ENCODE peak calls at places on chromosomes 6 and 20, in nine cellular contexts. One of them, this sample, is unnamed.

GRCh38 chr6:85360794-85361642 is 88.9 kb upstream of the NT5E start:
- DNase-seq in GM23248: peak
- DNase-seq in neural progenitor cell: no peak
- DNase-seq in H1: no peak
- DNase-seq in PC-9: peak
- DNase-seq in MM.1S: no peak
- DNase-seq in fibroblast of lung: peak
- DNase-seq in HepG2: peak
- DNase-seq in keratinocyte: peak
- DNase-seq in this sample: no peak

GRCh38 chr6:139520321-139520768 is 145.9 kb upstream of the CITED2 start:
- DNase-seq in GM23248: peak
- DNase-seq in neural progenitor cell: no peak
- DNase-seq in H1: no peak
- DNase-seq in PC-9: no peak
- DNase-seq in MM.1S: no peak
- DNase-seq in fibroblast of lung: no peak
- DNase-seq in HepG2: no peak
- DNase-seq in keratinocyte: peak
- DNase-seq in this sample: no peak

GRCh38 chr20:5535211-5535756 is 214.9 kb upstream of the SHLD1 start:
- DNase-seq in GM23248: peak
- DNase-seq in neural progenitor cell: no peak
- DNase-seq in H1: no peak
- DNase-seq in PC-9: no peak
- DNase-seq in MM.1S: no peak
- DNase-seq in fibroblast of lung: peak
- DNase-seq in HepG2: peak
- DNase-seq in keratinocyte: no peak
- DNase-seq in this sample: no peak

GRCh38 chr6:92690997-92691599 is 728.3 kb downstream of the EPHA7 start:
- DNase-seq in GM23248: no peak
- DNase-seq in neural progenitor cell: no peak
- DNase-seq in H1: no peak
- DNase-seq in PC-9: no peak
- DNase-seq in MM.1S: no peak
- DNase-seq in fibroblast of lung: peak
- DNase-seq in HepG2: no peak
- DNase-seq in keratinocyte: no peak
- DNase-seq in this sample: no peak

GRCh38 chr20:1841554-1842140 is 53.6 kb upstream of the SIRPA start:
- DNase-seq in GM23248: peak
- DNase-seq in neural progenitor cell: no peak
- DNase-seq in H1: no peak
- DNase-seq in PC-9: no peak
- DNase-seq in MM.1S: no peak
- DNase-seq in fibroblast of lung: no peak
- DNase-seq in HepG2: no peak
- DNase-seq in keratinocyte: no peak
- DNase-seq in this sample: no peak

GRCh38 chr6:10416863-10417641 is 2.2 kb upstream of the TFAP2A start:
- DNase-seq in GM23248: no peak
- DNase-seq in neural progenitor cell: peak
- DNase-seq in H1: peak
- DNase-seq in PC-9: no peak
- DNase-seq in MM.1S: no peak
- DNase-seq in fibroblast of lung: no peak
- DNase-seq in HepG2: no peak
- DNase-seq in keratinocyte: no peak
- DNase-seq in this sample: no peak

GRCh38 chr6:13308332-13308731 is 20.0 kb downstream of the TBC1D7 start:
- DNase-seq in GM23248: no peak
- DNase-seq in neural progenitor cell: no peak
- DNase-seq in H1: no peak
- DNase-seq in PC-9: no peak
- DNase-seq in MM.1S: no peak
- DNase-seq in fibroblast of lung: no peak
- DNase-seq in HepG2: no peak
- DNase-seq in keratinocyte: no peak
- DNase-seq in this sample: no peak

GRCh38 chr6:122692807-122693580 is 82.8 kb downstream of the PKIB start:
- DNase-seq in GM23248: no peak
- DNase-seq in neural progenitor cell: no peak
- DNase-seq in H1: no peak
- DNase-seq in PC-9: no peak
- DNase-seq in MM.1S: no peak
- DNase-seq in fibroblast of lung: no peak
- DNase-seq in HepG2: no peak
- DNase-seq in keratinocyte: no peak
- DNase-seq in this sample: no peak

GRCh38 chr20:32880635-32881034 is 21.9 kb downstream of the EFCAB8 start:
- DNase-seq in GM23248: no peak
- DNase-seq in neural progenitor cell: no peak
- DNase-seq in H1: no peak
- DNase-seq in PC-9: no peak
- DNase-seq in MM.1S: no peak
- DNase-seq in fibroblast of lung: no peak
- DNase-seq in HepG2: no peak
- DNase-seq in keratinocyte: no peak
- DNase-seq in this sample: no peak

GRCh38 chr6:107625264-107625663 is 135.3 kb downstream of the SOBP start:
- DNase-seq in GM23248: no peak
- DNase-seq in neural progenitor cell: no peak
- DNase-seq in H1: no peak
- DNase-seq in PC-9: no peak
- DNase-seq in MM.1S: no peak
- DNase-seq in fibroblast of lung: no peak
- DNase-seq in HepG2: no peak
- DNase-seq in keratinocyte: no peak
- DNase-seq in this sample: no peak

GRCh38 chr20:48777005-48777404 is 50.8 kb downstream of the PREX1 start:
- DNase-seq in GM23248: no peak
- DNase-seq in neural progenitor cell: no peak
- DNase-seq in H1: no peak
- DNase-seq in PC-9: no peak
- DNase-seq in MM.1S: no peak
- DNase-seq in fibroblast of lung: no peak
- DNase-seq in HepG2: no peak
- DNase-seq in keratinocyte: no peak
- DNase-seq in this sample: no peak

DNA sequence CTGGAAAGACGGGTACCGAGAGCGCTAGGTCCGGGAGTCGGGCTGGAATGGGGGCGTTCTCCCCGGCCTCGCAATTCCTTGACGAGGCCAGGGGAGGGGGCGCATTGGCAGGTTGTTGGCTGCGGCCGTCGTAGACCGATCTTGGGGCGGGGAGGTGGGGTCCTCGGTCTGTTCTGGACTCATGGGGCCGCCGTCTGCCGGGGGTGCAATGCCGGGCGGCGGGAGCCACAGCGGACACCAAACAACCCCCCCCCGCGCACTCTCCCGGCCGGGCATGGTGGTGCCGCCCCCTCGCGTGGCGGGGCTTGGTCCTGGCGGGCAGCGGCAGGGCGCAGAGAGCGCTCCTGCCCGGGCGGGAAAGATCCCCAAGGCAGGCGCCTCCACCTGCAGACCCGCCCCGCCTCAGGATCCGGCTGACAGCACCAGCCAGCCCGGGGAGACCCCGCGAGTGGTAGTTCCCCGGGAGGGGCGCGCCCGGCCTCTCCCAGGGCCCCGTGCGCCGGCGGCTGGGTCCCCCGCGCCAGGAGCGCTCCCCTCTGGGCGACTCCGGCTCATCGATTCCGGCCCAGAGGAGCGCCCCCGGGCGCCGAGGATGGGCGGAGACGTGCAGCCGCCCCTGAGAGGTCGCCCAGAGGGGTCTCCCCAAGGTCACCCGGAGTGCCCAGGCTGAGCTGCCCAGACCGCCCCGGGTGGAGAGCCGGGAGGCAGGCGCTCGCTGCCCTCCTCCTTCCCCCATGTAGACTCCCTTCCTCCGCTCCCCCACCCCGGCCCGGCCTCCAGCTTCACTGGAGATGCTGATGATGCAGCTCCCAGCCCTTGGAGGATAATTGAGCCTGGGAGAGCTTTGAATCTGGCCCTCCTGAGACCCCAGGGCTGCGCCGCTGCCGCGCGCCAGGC is 709 bp downstream of the PPP1R16B start:
- DNase-seq in GM23248: peak
- DNase-seq in neural progenitor cell: peak
- DNase-seq in H1: peak
- DNase-seq in PC-9: no peak
- DNase-seq in MM.1S: peak
- DNase-seq in fibroblast of lung: no peak
- DNase-seq in HepG2: no peak
- DNase-seq in keratinocyte: no peak
- DNase-seq in this sample: peak
- TF ChIP-seq EZH2 in GM23248: peak
- TF ChIP-seq EZH2 in neural progenitor cell: no peak
- TF ChIP-seq EZH2 in H1: peak
- TF ChIP-seq EZH2 in PC-9: no peak
- TF ChIP-seq EZH2 in MM.1S: no peak
- TF ChIP-seq EZH2 in fibroblast of lung: no peak
- TF ChIP-seq EZH2 in HepG2: peak
- TF ChIP-seq EZH2 in keratinocyte: peak
- TF ChIP-seq EZH2 in this sample: no peak

DNA sequence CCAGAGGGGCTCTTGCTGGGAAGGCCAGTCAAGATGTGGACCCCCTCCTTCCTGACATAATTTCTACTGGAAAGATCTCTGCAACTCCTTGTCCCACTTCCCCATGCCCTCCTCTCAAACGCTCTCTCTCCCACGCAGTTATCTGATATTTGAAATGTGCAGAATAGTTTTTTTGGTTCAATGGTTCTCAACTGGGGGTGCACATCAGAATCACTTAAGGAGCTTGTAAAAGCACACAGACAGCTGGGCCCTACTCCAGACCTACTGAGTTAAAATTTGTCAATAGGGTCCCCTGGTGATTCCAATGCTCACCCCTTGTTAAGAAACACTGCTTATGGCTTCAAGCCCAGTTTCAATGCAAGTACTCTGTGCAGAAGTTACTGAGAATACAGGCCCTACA is 45.2 kb upstream of the KCNK16 start:
- DNase-seq in GM23248: no peak
- DNase-seq in neural progenitor cell: no peak
- DNase-seq in H1: no peak
- DNase-seq in PC-9: no peak
- DNase-seq in MM.1S: no peak
- DNase-seq in fibroblast of lung: no peak
- DNase-seq in HepG2: no peak
- DNase-seq in keratinocyte: no peak
- DNase-seq in this sample: no peak
- H3K4me2 ChIP-seq in GM23248: no peak
- H3K4me2 ChIP-seq in neural progenitor cell: no peak
- H3K4me2 ChIP-seq in H1: no peak
- H3K4me2 ChIP-seq in PC-9: no peak
- H3K4me2 ChIP-seq in MM.1S: no peak
- H3K4me2 ChIP-seq in fibroblast of lung: no peak
- H3K4me2 ChIP-seq in HepG2: no peak
- H3K4me2 ChIP-seq in keratinocyte: no peak
- H3K4me2 ChIP-seq in this sample: no peak

DNA sequence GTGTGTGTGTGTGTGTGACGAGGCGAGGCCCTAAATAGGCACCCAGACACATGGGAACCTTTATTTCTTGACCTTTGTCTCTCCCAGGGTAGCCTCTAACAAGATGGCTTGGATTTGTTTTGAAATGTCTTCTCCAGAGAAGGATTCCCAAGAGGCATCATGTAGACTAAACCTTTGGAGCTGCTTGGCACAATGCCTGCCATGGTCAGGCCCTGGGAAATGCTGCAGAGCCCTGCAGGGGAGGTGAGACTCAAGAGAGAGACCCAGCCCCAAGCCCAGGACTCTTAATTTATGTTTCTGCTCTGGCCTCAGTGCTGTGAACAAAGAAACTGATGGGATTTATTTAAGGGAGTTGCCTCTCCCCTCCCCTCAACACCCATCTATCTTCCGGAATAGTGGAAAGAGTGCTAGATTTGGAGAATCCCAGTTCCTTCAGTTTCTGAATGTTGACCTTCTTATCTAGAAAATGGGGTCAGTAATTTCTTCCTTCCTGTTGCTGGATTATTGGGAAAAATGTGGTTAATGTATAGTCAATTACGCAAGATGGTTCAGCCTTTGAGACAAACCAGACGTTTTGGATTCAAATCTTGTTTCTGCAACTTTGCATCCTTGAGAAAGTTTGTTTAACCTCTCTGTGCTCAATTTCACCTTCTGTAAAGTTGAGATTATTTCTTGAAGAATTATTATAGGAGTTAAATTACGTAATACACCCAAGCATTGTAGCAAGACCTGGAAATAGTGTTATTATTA is 434.8 kb downstream of the MAFB start:
- DNase-seq in GM23248: peak
- DNase-seq in neural progenitor cell: no peak
- DNase-seq in H1: no peak
- DNase-seq in PC-9: no peak
- DNase-seq in MM.1S: no peak
- DNase-seq in fibroblast of lung: no peak
- DNase-seq in HepG2: no peak
- DNase-seq in keratinocyte: no peak
- DNase-seq in this sample: no peak
- TF ChIP-seq EZH2 in GM23248: no peak
- TF ChIP-seq EZH2 in neural progenitor cell: no peak
- TF ChIP-seq EZH2 in H1: no peak
- TF ChIP-seq EZH2 in PC-9: no peak
- TF ChIP-seq EZH2 in MM.1S: no peak
- TF ChIP-seq EZH2 in fibroblast of lung: no peak
- TF ChIP-seq EZH2 in HepG2: no peak
- TF ChIP-seq EZH2 in keratinocyte: no peak
- TF ChIP-seq EZH2 in this sample: no peak

GRCh38 chr6:1872649-1873131 is 263.0 kb downstream of the FOXC1 start:
- DNase-seq in GM23248: peak
- DNase-seq in neural progenitor cell: peak
- DNase-seq in H1: no peak
- DNase-seq in PC-9: no peak
- DNase-seq in MM.1S: no peak
- DNase-seq in fibroblast of lung: peak
- DNase-seq in HepG2: no peak
- DNase-seq in keratinocyte: no peak
- DNase-seq in this sample: no peak

GRCh38 chr6:1873781-1874180 is 264.1 kb downstream of the FOXC1 start:
- DNase-seq in GM23248: no peak
- DNase-seq in neural progenitor cell: peak
- DNase-seq in H1: no peak
- DNase-seq in PC-9: no peak
- DNase-seq in MM.1S: no peak
- DNase-seq in fibroblast of lung: no peak
- DNase-seq in HepG2: no peak
- DNase-seq in keratinocyte: no peak
- DNase-seq in this sample: no peak

GRCh38 chr6:1870902-1871301 is 261.2 kb downstream of the FOXC1 start:
- DNase-seq in GM23248: no peak
- DNase-seq in neural progenitor cell: peak
- DNase-seq in H1: no peak
- DNase-seq in PC-9: no peak
- DNase-seq in MM.1S: no peak
- DNase-seq in fibroblast of lung: no peak
- DNase-seq in HepG2: no peak
- DNase-seq in keratinocyte: no peak
- DNase-seq in this sample: no peak

GRCh38 chr6:1870267-1870666 is 260.6 kb downstream of the FOXC1 start:
- DNase-seq in GM23248: no peak
- DNase-seq in neural progenitor cell: no peak
- DNase-seq in H1: no peak
- DNase-seq in PC-9: no peak
- DNase-seq in MM.1S: no peak
- DNase-seq in fibroblast of lung: no peak
- DNase-seq in HepG2: no peak
- DNase-seq in keratinocyte: no peak
- DNase-seq in this sample: no peak

GRCh38 chr6:1871936-1872335 is 262.2 kb downstream of the FOXC1 start:
- DNase-seq in GM23248: peak
- DNase-seq in neural progenitor cell: peak
- DNase-seq in H1: no peak
- DNase-seq in PC-9: no peak
- DNase-seq in MM.1S: no peak
- DNase-seq in fibroblast of lung: peak
- DNase-seq in HepG2: no peak
- DNase-seq in keratinocyte: no peak
- DNase-seq in this sample: no peak
- H3K4me2 ChIP-seq in GM23248: no peak
- H3K4me2 ChIP-seq in neural progenitor cell: peak
- H3K4me2 ChIP-seq in H1: no peak
- H3K4me2 ChIP-seq in PC-9: no peak
- H3K4me2 ChIP-seq in MM.1S: no peak
- H3K4me2 ChIP-seq in fibroblast of lung: peak
- H3K4me2 ChIP-seq in HepG2: no peak
- H3K4me2 ChIP-seq in keratinocyte: no peak
- H3K4me2 ChIP-seq in this sample: no peak

This sample was measured in DND-41.